ENCODE peak calls at places on chromosomes 5 and 9, in eight cellular contexts. T is mucosa of descending colon, K is ELF-1, V is activated T-cell treated with anti-CD3 and anti-CD28 coated beads for 24 hours, B is mesothelial cell of epicardium, Q is T1000, O is substantia nigra, U is NCI-H1694. F is an unnamed sample.

GRCh38 chr9:34097865-34098264 is 28.6 kb downstream of the DCAF12 start:
- DNase-seq in T (no peak), K (no peak), V (no peak), B (no peak), Q (no peak), O (no peak), U (no peak), F (no peak)

GRCh38 chr5:132099073-132099748 is 25.6 kb downstream of the CSF2 start:
- DNase-seq in T (no peak), K (no peak), V (peak), B (no peak), Q (no peak), O (no peak), U (no peak), F (no peak)

GRCh38 chr5:10567781-10568321 is 4.0 kb downstream of the ANKRD33B start:
- DNase-seq in T (no peak), K (peak), V (no peak), B (no peak), Q (no peak), O (no peak), U (no peak), F (no peak)

GRCh38 chr5:14720236-14720923 is 55.9 kb downstream of the OTULIN start:
- DNase-seq in T (no peak), K (no peak), V (no peak), B (no peak), Q (no peak), O (no peak), U (no peak), F (no peak)

GRCh38 chr5:141155540-141156374 is 5.9 kb downstream of the PCDHB6 start:
- DNase-seq in T (no peak), K (peak), V (no peak), B (no peak), Q (no peak), O (no peak), U (no peak), F (peak)

GRCh38 chr9:133074111-133074651 is 12.4 kb downstream of the CEL start:
- DNase-seq in T (no peak), K (no peak), V (no peak), B (no peak), Q (no peak), O (no peak), U (no peak), F (no peak)

GRCh38 chr9:114476891-114477469 is 28.3 kb downstream of the WHRN start:
- DNase-seq in T (no peak), K (no peak), V (no peak), B (no peak), Q (no peak), O (no peak), U (no peak), F (no peak)

GRCh38 chr9:93129286-93129685 is 4.8 kb downstream of the NINJ1 start:
- DNase-seq in T (peak), K (no peak), V (no peak), B (no peak), Q (no peak), O (no peak), U (no peak), F (no peak)

GRCh38 chr9:109286981-109287380 is 33.9 kb downstream of the EPB41L4B start:
- DNase-seq in T (no peak), K (no peak), V (no peak), B (no peak), Q (no peak), O (no peak), U (no peak), F (no peak)

GRCh38 chr9:14326264-14326826 is 12.4 kb upstream of the NFIB start:
- DNase-seq in T (no peak), K (no peak), V (no peak), B (no peak), Q (no peak), O (no peak), U (peak), F (no peak)

GRCh38 chr9:68523367-68523936 is 17.2 kb downstream of the TMEM252 start:
- DNase-seq in T (no peak), K (no peak), V (no peak), B (no peak), Q (no peak), O (no peak), U (no peak), F (no peak)

GRCh38 chr9:91001146-91001611 is 199.6 kb downstream of the SYK start:
- DNase-seq in T (no peak), K (no peak), V (no peak), B (no peak), Q (peak), O (no peak), U (peak), F (peak)

GRCh38 chr5:108557686-108558085 is 175.8 kb upstream of the FBXL17 start:
- DNase-seq in T (no peak), K (no peak), V (no peak), B (no peak), Q (no peak), O (no peak), U (no peak), F (no peak)

GRCh38 chr5:22488427-22488826 is 364.7 kb downstream of the CDH12 start:
- DNase-seq in T (no peak), K (no peak), V (no peak), B (no peak), Q (no peak), O (no peak), U (no peak), F (peak)

GRCh38 chr9:69276775-69277174 is 48.2 kb upstream of the ENTREP1 start:
- DNase-seq in T (no peak), K (peak), V (no peak), B (no peak), Q (no peak), O (no peak), U (no peak), F (no peak)

GRCh38 chr5:139062910-139063663 is 135.1 kb downstream of the SIL1 start:
- DNase-seq in T (no peak), K (no peak), V (no peak), B (no peak), Q (no peak), O (no peak), U (no peak), F (no peak)

GRCh38 chr5:99449786-99450185 is 521.0 kb upstream of the CHD1 start:
- DNase-seq in T (no peak), K (no peak), V (no peak), B (no peak), Q (no peak), O (no peak), U (no peak), F (no peak)

GRCh38 chr5:160311491-160312138 is 749 bp downstream of the CCNJL start:
- DNase-seq in T (peak), K (no peak), V (no peak), B (no peak), Q (no peak), O (no peak), U (no peak), F (no peak)

GRCh38 chr5:68922172-68922987 is 171.4 kb upstream of the SLC30A5 start:
- DNase-seq in T (no peak), K (no peak), V (no peak), B (no peak), Q (no peak), O (no peak), U (no peak), F (peak)

GRCh38 chr5:10194083-10194482 is 55.6 kb downstream of the ATPSCKMT start:
- DNase-seq in T (no peak), K (no peak), V (no peak), B (no peak), Q (no peak), O (no peak), U (no peak), F (no peak)

GRCh38 chr5:140342896-140343295 is 3.5 kb downstream of the HBEGF start:
- DNase-seq in T (no peak), K (no peak), V (no peak), B (no peak), Q (no peak), O (no peak), U (no peak), F (no peak)

GRCh38 chr5:42858709-42859108 is 47.0 kb upstream of the SELENOP start:
- DNase-seq in T (no peak), K (no peak), V (no peak), B (no peak), Q (no peak), O (no peak), U (no peak), F (no peak)

GRCh38 chr9:76394896-76395244 is 644 bp upstream of the RFK start:
- DNase-seq in T (peak), K (peak), V (peak), B (no peak), Q (no peak), O (no peak), U (peak), F (peak)

GRCh38 chr5:95841914-95842812 is 19.6 kb upstream of the GLRX start:
- DNase-seq in T (no peak), K (no peak), V (no peak), B (no peak), Q (no peak), O (no peak), U (no peak), F (no peak)

GRCh38 chr5:143495823-143496275 is 92.4 kb upstream of the NR3C1 start:
- DNase-seq in T (no peak), K (no peak), V (no peak), B (no peak), Q (no peak), O (no peak), U (peak), F (no peak)

GRCh38 chr9:100739666-100740065 is 161.8 kb downstream of the CAVIN4 start:
- DNase-seq in T (no peak), K (peak), V (no peak), B (no peak), Q (no peak), O (no peak), U (no peak), F (no peak)

GRCh38 chr9:127966416-127967150 is 14.2 kb downstream of the EEIG1 start:
- DNase-seq in T (peak), K (no peak), V (no peak), B (no peak), Q (no peak), O (no peak), U (no peak), F (no peak)